ENCODE peak calls at places on chromosomes 4 and X, in four cellular contexts. Q is endothelial cell of umbilical vein, D is HepG2, S is stomach. R is an unnamed sample.

GRCh38 chr4:80045831-80046230 is 27.2 kb downstream of the ANTXR2 start:
- DNase-seq in Q (peak; percentile 53), D (no peak), S (no peak), R (no peak)

GRCh38 chrX:13380230-13380629 is 60.4 kb upstream of the ATXN3L start:
- DNase-seq in Q (peak; percentile 2), D (no peak), S (no peak), R (no peak)

GRCh38 chr4:80420638-80421037 is 85.1 kb downstream of the CFAP299 start:
- DNase-seq in Q (no peak), D (no peak), S (no peak), R (no peak)

GRCh38 chr4:134544303-134544761 is 342.7 kb upstream of the PABPC4L start:
- DNase-seq in Q (peak; percentile 96), D (no peak), S (no peak), R (no peak)

GRCh38 chr4:60039908-60040307 is 1160.2 kb upstream of the ADGRL3 start:
- DNase-seq in Q (no peak), D (no peak), S (no peak), R (no peak)

GRCh38 chr4:64158648-64159326 is 250.5 kb downstream of the TECRL start:
- DNase-seq in Q (peak; percentile 36), D (peak; percentile 59), S (peak; percentile 56), R (no peak)

GRCh38 chr4:617644-618330 is 7.6 kb upstream of the PDE6B start:
- DNase-seq in Q (no peak), D (no peak), S (no peak), R (no peak)

GRCh38 chr4:174808119-174808518 is 20.9 kb downstream of the GLRA3 start:
- DNase-seq in Q (no peak), D (no peak), S (no peak), R (no peak)

GRCh38 chr4:30380404-30380998 is 339.7 kb upstream of the PCDH7 start:
- DNase-seq in Q (peak; percentile 76), D (peak; percentile 23), S (peak; percentile 44), R (no peak)

GRCh38 chr4:10015140-10015753 is 6.0 kb downstream of the SLC2A9 start:
- DNase-seq in Q (peak; percentile 52), D (no peak), S (peak; percentile 64), R (no peak)

GRCh38 chr4:94595880-94596483 is 144.2 kb downstream of the PDLIM5 start:
- DNase-seq in Q (peak; percentile 76), D (peak; percentile 48), S (no peak), R (no peak)

GRCh38 chr4:18033111-18034085 is 11.8 kb upstream of the LCORL start:
- DNase-seq in Q (no peak), D (no peak), S (no peak), R (no peak)

GRCh38 chr4:186739802-186740434 is 16.3 kb upstream of the FAT1 start:
- DNase-seq in Q (no peak), D (no peak), S (no peak), R (no peak)

GRCh38 chr4:146654976-146655761 is 16.5 kb downstream of the POU4F2 start:
- DNase-seq in Q (no peak), D (no peak), S (no peak), R (no peak)

GRCh38 chr4:98601719-98602118 is 56.7 kb downstream of the TSPAN5 start:
- DNase-seq in Q (peak; percentile 29), D (no peak), S (no peak), R (no peak)

GRCh38 chr4:33160126-33160525 is 2440.0 kb downstream of the PCDH7 start:
- DNase-seq in Q (no peak), D (no peak), S (no peak), R (no peak)

DNA sequence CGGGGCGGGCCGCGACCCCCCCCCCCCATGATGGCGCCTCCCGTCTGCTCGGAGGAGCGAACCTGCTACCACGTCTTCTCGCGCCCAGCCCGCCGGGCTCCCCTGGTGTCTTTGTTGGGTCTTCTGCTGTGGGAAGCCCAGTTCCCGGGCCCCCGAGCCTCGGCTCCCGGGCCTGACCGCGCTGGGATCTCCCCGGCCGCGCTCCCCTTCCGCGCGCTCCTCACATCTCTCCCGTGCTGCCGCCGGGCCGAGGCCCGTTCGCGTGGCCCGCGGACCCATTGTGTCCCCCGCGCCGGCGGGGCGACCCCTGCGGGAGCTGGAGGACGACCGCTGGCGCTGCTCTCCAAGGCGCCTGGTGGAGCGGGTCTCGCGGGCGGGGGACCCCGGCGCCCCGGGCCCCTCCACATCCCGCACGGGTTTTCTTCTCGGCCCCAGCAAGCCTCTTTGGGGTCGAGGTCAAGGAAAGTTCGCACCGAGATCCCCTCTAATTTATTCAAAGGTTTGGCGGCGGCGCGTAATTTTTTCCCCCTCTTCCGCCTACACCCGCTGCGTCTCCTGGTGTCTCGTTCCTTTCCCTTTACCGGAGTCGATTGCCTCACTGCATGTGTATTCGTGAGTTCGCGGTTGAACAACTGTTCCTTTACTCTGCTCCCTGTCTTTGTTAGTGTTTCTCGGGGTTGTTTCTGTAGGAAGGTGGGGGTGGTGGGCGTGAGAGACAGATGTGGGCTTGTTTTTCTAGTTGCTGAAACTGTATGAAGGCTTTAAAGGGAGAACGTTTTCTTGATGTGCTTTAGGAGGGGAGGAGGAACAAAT is 762 bp downstream of the SMAD1 start:
- DNase-seq in Q (peak; percentile 79), D (peak; percentile 61), S (peak; percentile 55), R (peak; percentile 37)
- TF ChIP-seq POLR2AphosphoS5 in Q (peak; percentile 26), D (no peak), S (peak; percentile 79), R (no peak)

GRCh38 chr4:101790521-101791188 is at the start of gene BANK1:
- DNase-seq in Q (peak; percentile 62), D (peak; percentile 1), S (peak; percentile 62), R (peak; percentile 73)
- TF ChIP-seq POLR2A in Q (no peak), D (no peak), S (no peak), R (no peak)

GRCh38 chrX:111646515-111646914 is 34.5 kb upstream of the ALG13 start:
- DNase-seq in Q (no peak), D (no peak), S (no peak), R (no peak)
- TF ChIP-seq POLR2AphosphoS5 in Q (no peak), D (no peak), S (no peak), R (no peak)

GRCh38 chrX:153971124-153971631 is 440 bp downstream of the HCFC1 start:
- DNase-seq in Q (peak; percentile 80), D (peak; percentile 65), S (peak; percentile 91), R (peak; percentile 96)
- TF ChIP-seq POLR2A in Q (no peak), D (no peak), S (no peak), R (no peak)

GRCh38 chr4:173169178-173169427 is 492 bp downstream of the GALNT7 start:
- DNase-seq in Q (no peak), D (no peak), S (no peak), R (no peak)

GRCh38 chr4:173170210-173170778 is 1.7 kb downstream of the GALNT7 start:
- DNase-seq in Q (peak; percentile 50), D (no peak), S (no peak), R (no peak)

GRCh38 chr4:173171098-173171497 is 2.5 kb downstream of the GALNT7 start:
- DNase-seq in Q (peak; percentile 46), D (peak; percentile 2), S (no peak), R (no peak)

GRCh38 chr4:173168396-173169177 is at the start of gene GALNT7:
- DNase-seq in Q (peak; percentile 61), D (no peak), S (peak; percentile 81), R (peak; percentile 75)

DNA sequence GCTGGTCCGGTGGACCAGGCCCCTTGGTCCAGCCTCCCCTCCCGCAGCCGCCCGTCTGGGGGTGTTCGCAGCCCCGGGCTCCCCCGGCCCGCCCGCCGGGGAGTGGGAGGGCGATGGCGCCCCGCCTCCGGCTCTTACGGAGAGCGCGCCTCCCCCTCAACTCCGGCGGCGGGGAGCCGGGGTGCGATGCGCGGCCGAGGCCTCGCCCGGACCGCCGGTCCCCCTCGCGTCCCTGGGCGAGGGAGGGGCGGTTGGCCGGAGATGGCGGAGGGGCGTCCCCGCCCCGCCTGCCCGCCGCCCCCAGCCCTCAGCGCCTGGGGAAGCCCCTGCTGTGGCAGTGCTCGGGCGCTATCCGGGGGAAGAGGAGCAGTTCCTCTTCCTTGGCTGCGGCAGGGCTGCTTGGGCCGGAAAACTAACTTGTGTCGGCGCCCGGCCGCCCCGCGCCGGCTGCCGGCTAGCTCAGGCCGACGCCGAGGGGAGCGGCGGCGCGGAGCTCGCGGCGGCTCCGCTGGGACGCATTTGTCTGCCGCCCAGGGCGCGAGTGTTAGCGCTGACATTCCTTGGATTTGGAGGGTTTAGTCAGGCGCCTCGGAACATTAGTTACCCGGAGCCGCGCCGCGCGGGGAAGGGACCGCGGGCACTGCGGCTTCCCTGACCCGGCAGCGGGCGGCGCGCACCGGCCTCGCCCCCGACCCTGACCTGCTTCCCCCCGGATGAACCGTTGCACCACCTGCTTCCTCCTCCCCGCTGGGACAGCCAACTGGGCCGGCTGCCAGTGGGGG is 1.0 kb downstream of the GALNT7 start:
- DNase-seq in Q (peak; percentile 76), D (no peak), S (peak; percentile 56), R (peak; percentile 72)
- TF ChIP-seq POLR2AphosphoS5 in Q (peak; percentile 62), D (no peak), S (peak; percentile 4), R (no peak)

DNA sequence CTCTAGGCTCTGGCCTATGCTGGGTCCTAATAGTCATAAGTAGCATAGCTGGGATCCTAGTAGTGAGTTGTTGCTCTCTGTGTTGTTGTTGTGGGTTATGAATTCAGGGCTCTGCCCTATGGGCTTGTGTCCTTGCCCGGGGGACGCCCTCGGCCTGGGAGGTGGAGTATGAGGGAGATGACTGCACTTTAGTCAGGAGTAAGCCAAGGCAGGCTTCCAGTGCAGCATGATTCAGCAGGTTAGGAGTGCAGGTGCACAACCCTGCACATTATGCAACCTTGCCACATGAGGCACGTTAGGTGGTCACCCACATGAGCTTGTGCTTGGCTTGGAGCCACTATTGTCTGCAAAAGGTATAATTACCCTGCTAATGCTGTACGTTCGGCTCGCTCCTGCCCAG is 58.4 kb upstream of the CCDC149 start:
- DNase-seq in Q (no peak), D (peak; percentile 31), S (no peak), R (no peak)
- TF ChIP-seq POLR2A in Q (no peak), D (no peak), S (no peak), R (no peak)

GRCh38 chr4:160969914-160970313 is 1193.9 kb downstream of the FSTL5 start:
- DNase-seq in Q (no peak), D (no peak), S (no peak), R (no peak)
- TF ChIP-seq POLR2AphosphoS5 in Q (no peak), D (no peak), S (no peak), R (no peak)